ENCODE peak calls at places on chromosomes 4 and X, in six cellular contexts. W is foreskin keratinocyte, N is memory B cell, H is heart right ventricle, S is adipocyte, E is H9. X is an unnamed sample.

GRCh38 chr4:110914791-110915190 is 291.9 kb upstream of the PITX2 start:
- DNase-seq in W (no peak), N (no peak), H (no peak), S (no peak), E (no peak), X (no peak)

GRCh38 chr4:88900432-88900831 is 156.6 kb downstream of the FAM13A start:
- DNase-seq in W (no peak), N (no peak), H (no peak), S (peak; percentile 45), E (no peak), X (no peak)

GRCh38 chrX:123764967-123765871 is 32.4 kb upstream of the THOC2 start:
- DNase-seq in W (peak; percentile 33), N (peak; percentile 15), H (peak; percentile 81), S (peak; percentile 93), E (peak; percentile 88), X (peak; percentile 81)

GRCh38 chr4:26325191-26325590 is 4.4 kb downstream of the RBPJ start:
- DNase-seq in W (no peak), N (no peak), H (no peak), S (peak; percentile 52), E (no peak), X (no peak)

GRCh38 chrX:40105016-40105790 is 7.4 kb upstream of the BCOR start:
- DNase-seq in W (no peak), N (peak; percentile 29), H (peak; percentile 59), S (peak; percentile 59), E (peak; percentile 63), X (no peak)

GRCh38 chr4:12499693-12500092 is 984.4 kb downstream of the RAB28 start:
- DNase-seq in W (no peak), N (no peak), H (no peak), S (no peak), E (no peak), X (no peak)

GRCh38 chrX:132331532-132331931 is 112.3 kb upstream of the RAP2C start:
- DNase-seq in W (no peak), N (no peak), H (no peak), S (no peak), E (no peak), X (no peak)

GRCh38 chr4:23969635-23970034 is 79.8 kb upstream of the PPARGC1A start:
- DNase-seq in W (no peak), N (no peak), H (no peak), S (no peak), E (no peak), X (no peak)

GRCh38 chrX:482192-482701 is 95.5 kb upstream of the PPP2R3B start:
- DNase-seq in W (no peak), N (no peak), H (no peak), S (no peak), E (no peak), X (no peak)

X was measured in iPS-NIHi11.